ENCODE peak calls at places on chromosomes 7 and 10, in nine cellular contexts. R is NB4, C is upper lobe of left lung, P is kidney, K is spleen, U is GM12864, M is stomach, S is lung, X is GM23338. A is an unnamed sample.

GRCh38 chr10:98403812-98404504 is 11.0 kb downstream of the PYROXD2 start:
- DNase-seq in M (no peak), C (no peak), S (no peak), X (no peak), R (no peak), U (no peak), K (no peak), P (no peak), A (peak)

GRCh38 chr7:143978585-143978984 is 21.5 kb upstream of the OR6B1 start:
- DNase-seq in R (no peak), M (no peak), C (no peak), K (no peak), S (no peak), P (no peak), U (no peak), X (no peak), A (no peak)

GRCh38 chr10:123289432-123289831 is 135.2 kb downstream of the BUB3 start:
- DNase-seq in U (no peak), M (no peak), K (no peak), R (no peak), X (no peak), P (no peak), C (no peak), S (no peak), A (no peak)

GRCh38 chr7:102321351-102322201 is 34.7 kb downstream of the SPDYE6 start:
- DNase-seq in X (peak), S (no peak), R (peak), M (no peak), P (no peak), C (peak), U (no peak), K (peak), A (no peak)

GRCh38 chr7:2495402-2496309 is 19.5 kb upstream of the GRIFIN start:
- DNase-seq in U (no peak), S (no peak), X (peak), K (no peak), R (no peak), C (peak), M (no peak), P (peak), A (no peak)

GRCh38 chr7:16491148-16491547 is 25.6 kb upstream of the SOSTDC1 start:
- DNase-seq in M (no peak), P (no peak), C (no peak), U (no peak), R (no peak), K (no peak), X (no peak), S (no peak), A (no peak)

GRCh38 chr10:114726820-114727271 is 68.8 kb upstream of the ABLIM1 start:
- DNase-seq in P (no peak), K (no peak), C (no peak), X (no peak), U (no peak), M (no peak), S (no peak), R (no peak), A (no peak)

GRCh38 chr10:16518822-16519221 is 2.9 kb downstream of the C1QL3 start:
- DNase-seq in K (no peak), P (no peak), S (no peak), M (no peak), C (no peak), X (peak), U (no peak), R (no peak), A (peak)

GRCh38 chr10:1368772-1369171 is 312.6 kb downstream of the WDR37 start:
- DNase-seq in X (peak), M (peak), P (no peak), S (no peak), K (no peak), C (no peak), R (peak), U (no peak), A (peak)

GRCh38 chr7:108134486-108134885 is 4.3 kb upstream of the LAMB4 start:
- DNase-seq in R (no peak), M (no peak), P (no peak), S (no peak), C (no peak), U (no peak), X (no peak), K (no peak), A (no peak)

GRCh38 chr10:100968839-100969174 is 497 bp upstream of the SEMA4G start:
- DNase-seq in P (no peak), C (no peak), M (no peak), R (no peak), K (no peak), S (no peak), X (no peak), U (no peak), A (no peak)

GRCh38 chr7:33790746-33791145 is 114.6 kb upstream of the BMPER start:
- DNase-seq in R (no peak), S (no peak), C (no peak), K (no peak), P (no peak), U (no peak), X (peak), M (no peak), A (no peak)

GRCh38 chr7:30596043-30596641 is 1.5 kb downstream of the GARS1 start:
- DNase-seq in C (no peak), K (no peak), M (no peak), P (no peak), X (peak), U (no peak), S (no peak), R (peak), A (peak)

GRCh38 chr7:151120896-151121295 is 34.6 kb downstream of the AGAP3 start:
- DNase-seq in P (no peak), R (no peak), C (peak), S (no peak), X (no peak), K (no peak), M (no peak), U (no peak), A (no peak)

GRCh38 chr10:79410315-79411094 is 34.9 kb downstream of the ZCCHC24 start:
- DNase-seq in S (no peak), M (no peak), U (no peak), P (peak), X (no peak), K (peak), R (no peak), C (no peak), A (no peak)

GRCh38 chr7:9328296-9328695 is 894.9 kb downstream of the NXPH1 start:
- DNase-seq in K (no peak), C (no peak), P (no peak), R (no peak), S (no peak), M (no peak), X (no peak), U (no peak), A (no peak)

GRCh38 chr7:17307033-17307432 is 8.6 kb downstream of the AHR start:
- DNase-seq in R (no peak), U (no peak), C (no peak), X (no peak), K (no peak), P (no peak), M (no peak), S (no peak), A (no peak)

GRCh38 chr7:133851416-133851815 is 275.7 kb upstream of the LRGUK start:
- DNase-seq in R (no peak), U (no peak), M (no peak), X (no peak), S (no peak), P (no peak), K (no peak), C (no peak), A (no peak)

GRCh38 chr7:44748948-44749731 is 493 bp downstream of the ZMIZ2 start:
- DNase-seq in M (no peak), U (no peak), K (no peak), X (peak), C (peak), R (peak), P (peak), S (no peak), A (peak)

GRCh38 chr7:128860158-128861073 is 2.2 kb upstream of the ATP6V1F start:
- DNase-seq in C (no peak), U (no peak), M (no peak), S (no peak), R (peak), K (no peak), P (no peak), X (peak), A (no peak)

GRCh38 chr7:102028206-102028826 is 210.9 kb downstream of the CUX1 start:
- DNase-seq in X (no peak), U (no peak), R (peak), K (peak), C (no peak), S (no peak), P (no peak), M (no peak), A (peak)

GRCh38 chr10:34791228-34791627 is 23.9 kb downstream of the PARD3 start:
- DNase-seq in X (no peak), M (no peak), U (no peak), S (no peak), C (peak), P (no peak), K (peak), R (no peak), A (no peak)

GRCh38 chr10:91012502-91012901 is 91.6 kb upstream of the ANKRD1 start:
- DNase-seq in X (no peak), S (no peak), P (no peak), K (no peak), U (no peak), C (no peak), M (no peak), R (no peak), A (no peak)

GRCh38 chr7:109094-109493 is 83.3 kb upstream of the FAM20C start:
- DNase-seq in X (no peak), U (no peak), R (no peak), M (no peak), K (peak), C (no peak), S (no peak), P (peak), A (no peak)

GRCh38 chr7:19116121-19117080 is 1.0 kb downstream of the TWIST1 start:
- DNase-seq in K (peak), U (no peak), C (peak), R (peak), P (no peak), X (peak), S (no peak), M (no peak), A (peak)
- H3K4me3 ChIP-seq in K (peak), U (peak), C (no peak), R (peak), P (peak), X (peak), S (peak), M (peak), A (no peak)

DNA sequence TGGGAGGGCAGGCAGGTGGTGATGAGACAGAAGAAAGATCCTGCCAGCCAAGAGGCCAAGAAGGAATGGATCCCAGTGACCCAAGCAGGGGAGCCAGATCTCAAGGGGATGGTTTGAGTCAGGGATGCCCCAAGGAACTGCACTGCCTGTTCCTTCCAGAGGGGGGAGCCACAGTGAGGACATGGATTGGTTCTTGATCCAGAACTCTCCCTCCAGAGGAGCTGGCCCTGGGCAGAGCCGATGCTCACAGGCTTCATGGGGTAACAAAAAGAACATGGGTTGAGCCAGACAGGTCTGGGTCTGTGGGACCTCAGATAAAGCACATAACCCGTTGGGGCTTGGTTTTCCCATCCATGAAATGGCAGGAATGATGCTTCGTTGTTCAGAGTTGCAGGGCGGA is 4.6 kb upstream of the DENND2A start:
- DNase-seq in X (peak), K (peak), M (no peak), C (no peak), P (no peak), R (peak), S (no peak), U (no peak), A (no peak)
- TF ChIP-seq CTCF in X (peak), K (no peak), M (no peak), C (no peak), P (no peak), R (peak), S (no peak), U (peak), A (peak)

DNA sequence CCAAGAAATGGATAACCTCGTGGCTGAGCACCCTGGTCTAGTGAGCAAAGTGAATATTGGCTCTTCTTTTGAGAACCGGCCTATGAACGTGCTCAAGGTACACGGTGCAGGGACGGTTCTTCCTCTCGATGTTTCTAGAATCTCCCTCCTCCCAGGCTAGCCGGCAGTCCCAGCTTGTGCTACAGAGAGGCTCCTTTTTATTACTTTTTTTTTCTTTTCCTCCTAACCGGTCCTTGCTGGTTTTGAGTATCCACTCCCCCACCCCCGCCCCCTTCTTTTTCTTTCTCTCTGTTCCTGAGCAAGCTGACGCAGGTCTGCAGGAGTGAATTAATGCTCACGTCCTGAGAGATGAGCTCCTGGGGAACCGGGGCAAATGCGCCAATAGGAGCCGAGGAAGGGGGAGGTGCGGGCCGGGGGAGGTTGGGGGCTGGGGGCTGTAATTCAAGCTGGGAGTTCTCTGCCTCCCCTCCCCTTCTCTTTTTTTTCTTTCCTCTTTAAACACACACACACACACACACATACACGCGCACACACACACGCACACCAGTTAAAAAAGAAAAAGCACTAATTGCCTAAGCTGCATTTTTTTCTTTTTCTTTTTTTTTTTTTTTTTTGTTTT is 6.5 kb downstream of the CPA2 start:
- DNase-seq in K (no peak), U (no peak), X (peak), S (no peak), M (no peak), P (no peak), R (peak), C (no peak), A (no peak)
- H3K4me3 ChIP-seq in K (no peak), U (no peak), X (peak), S (no peak), M (peak), P (peak), R (peak), C (no peak), A (no peak)

GRCh38 chr10:102540023-102540422 is 36.3 kb downstream of the SUFU start:
- DNase-seq in P (no peak), X (peak), C (no peak), S (no peak), K (no peak), U (peak), R (peak), M (no peak), A (peak)
- TF ChIP-seq CTCF in P (peak), X (peak), C (no peak), S (no peak), K (no peak), U (peak), R (peak), M (no peak), A (peak)

DNA sequence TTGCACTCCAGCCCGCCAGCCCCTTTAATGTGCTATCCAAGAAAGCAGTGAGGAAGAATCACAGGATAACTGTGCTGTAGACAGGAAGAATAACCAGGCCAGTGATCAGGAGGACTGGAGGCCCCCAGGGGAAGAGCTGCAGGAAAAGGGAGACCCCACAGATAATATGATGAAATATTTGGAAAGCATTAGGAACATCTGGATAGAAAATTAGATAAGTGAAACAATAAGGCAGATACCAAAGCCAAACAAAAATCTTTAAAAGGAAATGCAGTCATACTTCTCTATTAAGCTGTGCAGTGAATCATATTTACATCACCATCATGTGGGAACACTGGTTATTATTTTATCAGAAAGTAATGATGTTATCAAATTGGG is 14.3 kb upstream of the RALA start:
- DNase-seq in R (no peak), K (no peak), P (no peak), C (no peak), U (no peak), S (no peak), X (no peak), M (no peak), A (no peak)
- H3K4me3 ChIP-seq in R (no peak), K (no peak), P (peak), C (no peak), U (no peak), S (no peak), X (peak), M (no peak), A (no peak)

GRCh38 chr10:88838766-88839165 is 12.9 kb downstream of the ANKRD22 start:
- DNase-seq in M (no peak), U (no peak), S (no peak), C (no peak), P (no peak), K (no peak), R (no peak), X (peak), A (peak)
- TF ChIP-seq CTCF in M (no peak), U (peak), S (no peak), C (no peak), P (no peak), K (no peak), R (no peak), X (peak), A (no peak)

GRCh38 chr7:155381852-155382801 is 75.8 kb upstream of the EN2 start:
- DNase-seq in S (no peak), U (no peak), X (peak), R (no peak), K (peak), M (no peak), P (peak), C (peak), A (no peak)
- H3K4me3 ChIP-seq in S (no peak), U (no peak), X (peak), R (no peak), K (peak), M (peak), P (no peak), C (no peak), A (no peak)

DNA sequence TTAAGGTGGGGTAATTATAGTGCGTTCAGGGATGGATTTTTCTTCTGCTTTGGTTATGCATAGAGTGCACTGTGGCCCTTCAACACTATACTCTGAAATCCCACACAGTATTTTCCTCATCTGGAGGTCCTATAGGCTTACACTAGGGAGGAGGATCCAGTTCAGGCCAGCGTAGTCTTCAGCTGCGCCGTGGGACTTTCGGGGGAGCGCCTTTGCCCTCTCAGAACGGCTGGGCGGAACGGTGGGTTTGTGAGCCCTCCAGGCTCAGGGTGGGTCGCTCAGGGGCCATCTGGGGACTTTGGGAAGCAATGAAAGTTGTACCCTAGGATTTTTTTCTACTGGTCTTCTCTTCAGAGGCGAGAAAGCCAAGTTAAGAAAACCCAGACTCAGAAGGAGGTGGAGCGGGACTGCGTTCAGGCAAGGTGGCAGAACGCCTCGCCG is 652 bp upstream of the VPS26A start:
- DNase-seq in U (peak), X (peak), M (peak), C (peak), K (no peak), S (no peak), R (no peak), P (no peak), A (no peak)
- TF ChIP-seq CTCF in U (no peak), X (no peak), M (no peak), C (no peak), K (no peak), S (no peak), R (no peak), P (no peak), A (no peak)

DNA sequence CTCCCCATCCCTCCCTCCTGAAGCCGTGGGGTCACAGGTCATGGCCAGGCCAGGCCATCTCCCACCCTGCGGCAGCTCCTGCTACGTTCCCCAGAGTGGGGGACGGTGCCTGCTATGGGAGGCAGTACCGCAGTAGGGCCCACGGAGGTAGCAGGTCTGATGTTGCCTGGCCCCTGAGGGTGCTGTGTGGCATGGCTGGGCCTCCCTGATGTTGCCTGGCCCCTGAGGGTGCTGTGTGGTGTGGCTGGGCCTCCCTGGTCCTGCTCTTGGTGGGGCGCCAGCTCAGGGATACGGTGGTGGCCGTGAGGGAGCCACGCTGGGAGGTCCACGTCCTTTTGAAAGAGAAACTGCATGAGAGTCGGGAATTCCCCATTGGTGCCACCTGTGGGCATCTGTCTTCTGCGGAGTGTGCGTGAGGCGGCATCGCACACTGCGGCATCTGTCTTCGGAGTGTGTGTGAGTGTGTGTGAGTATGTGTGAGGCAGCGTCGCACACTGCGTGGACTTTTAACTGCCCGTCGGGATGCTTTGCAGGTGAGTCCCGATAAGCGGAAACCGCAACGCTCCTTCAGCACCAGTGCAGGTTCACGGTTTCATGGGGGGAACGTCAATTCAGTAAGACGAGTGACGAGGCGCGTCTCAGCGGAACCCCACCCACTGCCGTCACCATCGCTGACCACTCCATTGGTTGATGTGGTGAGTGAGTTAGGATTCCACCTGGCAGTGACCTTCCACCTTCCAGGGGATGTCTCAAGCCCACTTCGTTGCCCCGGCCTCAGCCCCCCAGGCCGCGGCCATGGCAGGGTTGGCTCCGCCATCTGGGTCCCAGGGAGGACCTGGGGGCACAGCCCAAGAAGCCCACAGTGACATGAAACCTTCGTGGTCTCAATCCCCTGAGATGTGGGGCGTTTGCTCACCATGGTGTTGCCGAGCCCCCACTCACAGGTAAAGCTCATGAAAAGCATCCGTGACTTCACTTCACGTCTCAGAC is 51.2 kb upstream of the CFAP46 start:
- DNase-seq in R (no peak), U (no peak), C (peak), S (no peak), M (no peak), X (no peak), P (peak), K (peak), A (no peak)
- H3K4me3 ChIP-seq in R (no peak), U (no peak), C (no peak), S (no peak), M (peak), X (no peak), P (peak), K (no peak), A (no peak)

GRCh38 chr7:37495574-37496184 is 47.0 kb upstream of the ELMO1 start:
- DNase-seq in C (no peak), X (peak), U (no peak), K (no peak), P (no peak), R (peak), M (no peak), S (no peak), A (peak)
- TF ChIP-seq CTCF in C (peak), X (peak), U (peak), K (peak), P (peak), R (peak), M (no peak), S (peak), A (peak)